ENCODE peak calls at places on chromosomes 12 and 14, in four cellular contexts. P, S, A and J are unnamed samples.

GRCh38 chr14:70045715-70046535 is 142.8 kb downstream of the SLC8A3 start:
- DNase-seq in P (no peak), S (peak), A (peak), J (peak)

GRCh38 chr12:116319316-116319715 is 41.8 kb upstream of the MED13L start:
- DNase-seq in P (no peak), S (no peak), A (no peak), J (no peak)

GRCh38 chr12:58034712-58035111 is 93.3 kb downstream of the ATP23 start:
- DNase-seq in P (no peak), S (no peak), A (no peak), J (no peak)

GRCh38 chr14:79896009-79896408 is 315.3 kb downstream of the DIO2 start:
- DNase-seq in P (no peak), S (no peak), A (no peak), J (no peak)

GRCh38 chr12:195951-196350 is 18.0 kb downstream of the SLC6A12 start:
- DNase-seq in P (no peak), S (no peak), A (no peak), J (no peak)

GRCh38 chr14:105860615-105861580 is 334.5 kb downstream of the TMEM121 start:
- DNase-seq in P (no peak), S (no peak), A (no peak), J (no peak)

GRCh38 chr14:58533417-58533816 is 104.3 kb upstream of the DACT1 start:
- DNase-seq in P (no peak), S (no peak), A (no peak), J (no peak)

GRCh38 chr12:123744836-123745235 is 17.3 kb upstream of the DNAH10 start:
- DNase-seq in P (no peak), S (no peak), A (no peak), J (no peak)

GRCh38 chr12:123531091-123531490 is 2.4 kb downstream of the RILPL1 start:
- DNase-seq in P (no peak), S (no peak), A (no peak), J (no peak)

GRCh38 chr12:41521872-41522379 is 333.8 kb downstream of the PDZRN4 start:
- DNase-seq in P (peak), S (no peak), A (no peak), J (no peak)

GRCh38 chr12:104479141-104479662 is 22.5 kb downstream of the CHST11 start:
- DNase-seq in P (no peak), S (no peak), A (no peak), J (no peak)

GRCh38 chr14:35776823-35777222 is 32.3 kb downstream of the RALGAPA1 start:
- DNase-seq in P (no peak), S (no peak), A (no peak), J (no peak)

GRCh38 chr12:131434208-131435125 is 276.4 kb upstream of the SFSWAP start:
- DNase-seq in P (no peak), S (peak), A (no peak), J (no peak)

GRCh38 chr12:118397693-118398440 is 21.5 kb downstream of the SUDS3 start:
- DNase-seq in P (no peak), S (no peak), A (no peak), J (no peak)

GRCh38 chr14:76257111-76257803 is 105.5 kb downstream of the GPATCH2L start:
- DNase-seq in P (no peak), S (peak), A (no peak), J (no peak)

GRCh38 chr14:68135566-68135965 is 316.0 kb downstream of the RAD51B start:
- DNase-seq in P (no peak), S (no peak), A (no peak), J (no peak)

GRCh38 chr14:104395941-104396681 is 183.5 kb upstream of the C14orf180 start:
- DNase-seq in P (no peak), S (no peak), A (no peak), J (no peak)

GRCh38 chr12:96501139-96501741 is 11.9 kb downstream of the CFAP54 start:
- DNase-seq in P (peak), S (no peak), A (no peak), J (peak)

GRCh38 chr12:60257063-60257462 is 661.2 kb downstream of the SLC16A7 start:
- DNase-seq in P (no peak), S (no peak), A (no peak), J (peak)

GRCh38 chr12:25949343-25949742 is 9.1 kb upstream of the RASSF8 start:
- DNase-seq in P (no peak), S (no peak), A (no peak), J (no peak)
- TF ChIP-seq ATF2 in P (no peak), S (no peak), A (no peak), J (no peak)

DNA sequence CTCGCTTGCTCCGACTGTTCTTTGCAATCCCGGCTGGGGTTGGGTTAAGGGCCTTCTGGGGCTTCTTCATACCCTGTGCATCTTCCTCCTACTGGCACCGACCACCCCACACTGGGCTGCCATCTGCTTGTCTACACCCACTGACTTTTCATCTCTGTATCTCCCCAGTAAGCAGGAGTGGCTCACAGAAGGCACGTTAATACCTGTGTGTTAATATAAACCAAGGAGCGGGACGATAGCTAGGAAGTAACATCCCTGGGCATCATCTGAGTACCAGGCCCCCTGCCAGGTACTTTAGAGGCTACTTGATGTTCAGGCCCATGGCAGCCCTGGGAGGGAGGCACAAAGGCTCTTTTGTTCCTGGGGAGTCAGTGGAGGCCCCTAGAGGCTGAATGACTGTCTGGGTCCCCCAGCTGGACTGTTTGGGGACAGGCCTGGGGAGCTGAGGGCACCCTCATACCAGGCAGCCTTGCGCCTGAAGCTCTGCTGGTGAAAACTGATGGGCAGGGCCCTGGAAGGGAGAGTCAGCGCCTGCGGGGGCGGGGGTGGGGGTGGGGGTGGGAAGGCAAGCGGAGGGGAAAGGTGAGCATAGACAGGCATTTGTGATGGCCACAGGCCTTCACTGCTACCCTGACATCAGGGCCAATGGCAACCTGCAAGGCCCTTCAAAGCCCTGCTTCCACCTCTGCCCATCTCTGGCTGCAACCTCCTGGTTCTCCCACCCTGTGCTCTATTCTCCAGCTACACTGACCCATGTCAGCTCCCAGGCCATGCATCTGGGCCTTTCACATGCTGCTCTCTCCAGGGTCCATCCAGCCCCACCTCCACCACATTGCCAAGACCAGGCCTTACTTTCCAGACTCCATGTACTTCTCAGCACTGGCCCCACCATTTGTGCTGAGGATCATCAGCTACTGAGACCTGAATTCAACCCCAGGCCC is 34.2 kb upstream of the DEGS2 start:
- DNase-seq in P (no peak), S (peak), A (no peak), J (peak)
- H3K4me3 ChIP-seq in P (peak), S (peak), A (no peak), J (peak)

GRCh38 chr12:19970116-19970515 is 398.2 kb upstream of the PDE3A start:
- DNase-seq in P (no peak), S (no peak), A (no peak), J (no peak)
- TF ChIP-seq BRCA1 in P (no peak), S (no peak), A (no peak), J (no peak)

GRCh38 chr12:38883629-38884134 is 21.7 kb downstream of the CPNE8 start:
- DNase-seq in P (no peak), S (no peak), A (no peak), J (no peak)

GRCh38 chr12:38886931-38887330 is 18.5 kb downstream of the CPNE8 start:
- DNase-seq in P (no peak), S (no peak), A (no peak), J (no peak)

GRCh38 chr12:38887770-38888169 is 17.6 kb downstream of the CPNE8 start:
- DNase-seq in P (no peak), S (no peak), A (no peak), J (no peak)

GRCh38 chr12:38884666-38885065 is 20.7 kb downstream of the CPNE8 start:
- DNase-seq in P (no peak), S (no peak), A (no peak), J (no peak)

GRCh38 chr12:38886064-38886463 is 19.3 kb downstream of the CPNE8 start:
- DNase-seq in P (no peak), S (no peak), A (no peak), J (peak)
- TF ChIP-seq ATF2 in P (no peak), S (no peak), A (no peak), J (no peak)

GRCh38 chr12:14935031-14935430 is 3.3 kb downstream of the ERP27 start:
- DNase-seq in P (no peak), S (no peak), A (no peak), J (no peak)
- H3K4me3 ChIP-seq in P (no peak), S (no peak), A (no peak), J (no peak)

DNA sequence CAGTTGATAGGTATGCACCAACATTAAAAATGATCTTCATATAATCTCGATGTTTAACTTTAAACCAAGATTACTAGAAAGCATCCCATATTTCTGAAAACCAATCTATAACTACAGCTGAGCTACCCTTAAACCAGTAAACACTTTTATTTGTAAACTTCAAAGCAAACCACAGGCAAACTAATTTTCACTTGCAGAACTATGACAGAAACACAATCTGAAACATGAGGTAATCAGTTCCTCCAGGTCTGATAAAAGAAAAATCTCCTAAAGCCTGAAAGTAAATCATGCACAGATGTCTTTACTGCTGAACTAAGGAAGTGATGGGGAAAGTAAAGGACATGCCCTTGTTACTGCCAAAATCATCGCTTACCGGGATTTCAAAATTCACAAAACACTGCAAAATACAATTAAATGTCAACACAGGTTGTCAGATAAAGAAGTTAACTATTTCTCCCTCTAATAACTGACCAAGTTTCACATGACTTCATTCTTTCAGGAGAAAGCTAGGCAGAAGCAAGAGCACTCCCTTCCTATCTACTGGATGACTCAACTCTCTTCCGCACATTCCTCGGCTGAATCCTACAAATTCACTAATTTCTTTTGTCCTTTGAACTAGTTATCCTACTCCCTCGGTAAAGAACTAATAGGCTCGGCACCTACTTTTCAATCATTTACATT is 1.5 kb downstream of the EEA1 start:
- DNase-seq in P (no peak), S (peak), A (no peak), J (peak)
- TF ChIP-seq BRCA1 in P (no peak), S (no peak), A (no peak), J (no peak)

DNA sequence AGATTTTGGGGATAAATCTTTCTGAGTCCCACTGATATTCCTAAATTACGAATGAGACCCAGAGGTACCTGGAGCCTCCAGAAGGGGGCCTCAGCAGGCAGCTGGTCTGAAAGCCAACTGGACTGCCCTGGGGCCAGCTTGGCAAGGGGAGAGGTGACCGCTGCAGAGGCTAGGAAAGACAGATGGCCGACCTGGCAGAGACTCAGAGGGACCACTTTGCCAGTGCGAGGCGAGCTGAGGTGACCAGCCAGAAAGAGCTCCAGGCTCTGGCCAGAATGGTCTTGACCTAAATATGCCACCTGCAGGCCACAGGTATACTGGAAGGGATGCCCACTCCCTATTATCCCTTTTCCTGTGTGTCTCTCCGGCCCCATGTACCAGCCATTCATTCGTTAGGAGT is 256.8 kb upstream of the GARIN6 start:
- DNase-seq in P (no peak), S (no peak), A (peak), J (no peak)
- TF ChIP-seq ATF2 in P (no peak), S (no peak), A (no peak), J (no peak)